ENCODE peak calls at places on chromosomes 12 and 14, in four cellular contexts. G is T1000, M is activated T-cell treated with anti-CD3 and anti-CD28 coated beads for 48 hours, S is cerebellar cortex. B is an unnamed sample.

GRCh38 chr14:52694761-52695480 is 437 bp downstream of the ERO1A start:
- DNase-seq in M (peak; percentile 44), G (peak; percentile 14), S (peak; percentile 65), B (peak; percentile 35)

GRCh38 chr12:64825143-64826011 is 930 bp downstream of the TBC1D30 start:
- DNase-seq in G (no peak), S (peak; percentile 55), M (no peak), B (no peak)

GRCh38 chr14:77799863-77800730 is at the start of gene ADCK1:
- DNase-seq in M (peak; percentile 83), S (peak; percentile 88), G (peak; percentile 49), B (peak; percentile 94)

GRCh38 chr12:98579347-98579746 is 14.1 kb upstream of the SLC25A3 start:
- DNase-seq in G (no peak), S (no peak), M (no peak), B (no peak)

GRCh38 chr14:77622562-77622961 is 6.1 kb upstream of the SPTLC2 start:
- DNase-seq in G (no peak), S (no peak), M (no peak), B (no peak)

GRCh38 chr12:124392271-124392990 is 97.5 kb downstream of the RFLNA start:
- DNase-seq in S (no peak), M (peak; percentile 12), G (peak; percentile 64), B (peak; percentile 77)

GRCh38 chr14:69535230-69535848 is 39.3 kb downstream of the CCDC177 start:
- DNase-seq in G (no peak), S (peak; percentile 85), M (no peak), B (peak; percentile 81)

GRCh38 chr12:43104524-43104923 is 447.5 kb downstream of the ADAMTS20 start:
- DNase-seq in M (no peak), G (peak; percentile 94), S (peak; percentile 7), B (no peak)

GRCh38 chr12:38904932-38905479 is 385 bp downstream of the CPNE8 start:
- DNase-seq in G (peak; percentile 81), S (peak; percentile 65), M (peak; percentile 37), B (peak; percentile 66)

GRCh38 chr14:103296987-103297386 is 37.0 kb upstream of the EIF5 start:
- DNase-seq in M (no peak), S (no peak), G (no peak), B (no peak)

GRCh38 chr12:713281-713875 is 39.0 kb upstream of the WNK1 start:
- DNase-seq in M (peak; percentile 39), G (no peak), S (no peak), B (no peak)

GRCh38 chr14:59018978-59019377 is 169.5 kb upstream of the DAAM1 start:
- DNase-seq in M (no peak), S (no peak), G (no peak), B (no peak)

GRCh38 chr14:64855732-64856527 is 23.8 kb downstream of the SPTB start:
- DNase-seq in M (no peak), S (peak; percentile 97), G (no peak), B (no peak)

GRCh38 chr14:18656627-18657026 is 55.7 kb downstream of the OR11H12 start:
- DNase-seq in M (no peak), G (no peak), S (no peak), B (no peak)

GRCh38 chr12:56271031-56271430 is 4.3 kb downstream of the COQ10A start:
- DNase-seq in M (no peak), G (no peak), S (peak; percentile 51), B (no peak)

GRCh38 chr14:89178802-89179201 is 238.2 kb downstream of the FOXN3 start:
- DNase-seq in M (no peak), S (no peak), G (no peak), B (no peak)

GRCh38 chr14:21269252-21270046 is at the start of gene HNRNPC:
- DNase-seq in M (peak; percentile 100), G (peak; percentile 99), S (peak; percentile 100), B (peak; percentile 98)

GRCh38 chr12:52677126-52677525 is 3.1 kb downstream of the KRT1 start:
- DNase-seq in G (no peak), M (no peak), S (no peak), B (no peak)